ENCODE peak calls at places on chromosomes 1 and 21, in seven cellular contexts. X is AG04450; R is thyroid gland; Y is PC-3; K is CD8-positive, alpha-beta T cell; J is right atrium auricular region; D is K562. A is an unnamed sample.

GRCh38 chr1:177710973-177711372 is 258.9 kb downstream of the SEC16B start:
- DNase-seq in J (no peak), Y (no peak), K (no peak), D (no peak), X (no peak), R (no peak), A (no peak)

GRCh38 chr1:17365271-17365670 is 6.7 kb upstream of the PADI6 start:
- DNase-seq in Y (peak), X (no peak), R (no peak), D (no peak), K (no peak), J (no peak), A (no peak)

GRCh38 chr1:116581323-116581885 is 10.6 kb upstream of the CD58 start:
- DNase-seq in K (no peak), R (no peak), D (no peak), J (no peak), X (no peak), Y (no peak), A (no peak)

GRCh38 chr1:234618726-234619049 is 8.7 kb upstream of the IRF2BP2 start:
- DNase-seq in D (no peak), Y (no peak), J (no peak), X (no peak), R (no peak), K (no peak), A (no peak)

GRCh38 chr1:184648160-184648855 is 106.3 kb downstream of the EDEM3 start:
- DNase-seq in K (no peak), J (no peak), Y (no peak), X (no peak), R (no peak), D (no peak), A (no peak)

GRCh38 chr21:43352568-43353281 is 74.2 kb downstream of the SIK1 start:
- DNase-seq in K (no peak), R (no peak), J (no peak), Y (peak), X (no peak), D (peak), A (no peak)

GRCh38 chr1:55997550-55997949 is 581.8 kb downstream of the PLPP3 start:
- DNase-seq in X (no peak), D (no peak), J (no peak), R (no peak), K (no peak), Y (no peak), A (no peak)

GRCh38 chr1:53511933-53512806 is 53.0 kb downstream of the DMRTB1 start:
- DNase-seq in J (no peak), D (no peak), Y (peak), R (no peak), X (no peak), K (no peak), A (no peak)

GRCh38 chr1:51648180-51649109 is 31.6 kb downstream of the OSBPL9 start:
- DNase-seq in J (peak), K (no peak), R (no peak), X (peak), Y (peak), D (peak), A (no peak)

GRCh38 chr1:66732407-66733166 is 19.7 kb upstream of the DYNLT5 start:
- DNase-seq in D (no peak), Y (peak), K (no peak), X (no peak), J (no peak), R (no peak), A (no peak)

GRCh38 chr1:119448112-119448511 is 33.2 kb downstream of the HSD3B2 start:
- DNase-seq in D (no peak), R (no peak), J (no peak), K (no peak), Y (peak), X (no peak), A (no peak)

GRCh38 chr1:220880726-220881506 is 1.7 kb downstream of the HLX start:
- DNase-seq in R (peak), D (no peak), J (peak), X (no peak), Y (peak), K (no peak), A (peak)

DNA sequence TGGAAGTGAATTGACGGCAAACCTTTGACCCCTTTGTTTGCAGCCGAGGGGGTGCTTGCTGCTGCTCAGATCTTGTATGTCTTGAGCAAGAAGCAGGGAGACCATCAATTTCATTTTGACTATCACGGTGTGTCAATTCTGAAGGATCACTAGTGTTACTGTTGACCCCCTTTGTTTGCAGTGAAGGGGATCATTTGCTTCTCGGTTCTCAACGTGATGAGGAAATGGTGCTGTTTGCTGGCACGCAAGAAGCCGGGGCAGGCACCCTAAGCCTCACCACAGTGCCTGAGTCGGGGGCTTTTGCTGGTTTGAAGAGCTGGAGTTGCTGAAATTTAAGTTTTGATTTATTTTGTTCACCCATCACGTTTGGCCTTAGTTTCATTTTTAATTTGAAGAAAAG is 7.5 kb downstream of the RBM15 start:
- DNase-seq in Y (no peak), X (no peak), K (no peak), D (no peak), R (no peak), J (no peak), A (no peak)
- H3K27ac ChIP-seq in Y (no peak), X (no peak), K (no peak), D (no peak), R (no peak), J (no peak), A (no peak)

DNA sequence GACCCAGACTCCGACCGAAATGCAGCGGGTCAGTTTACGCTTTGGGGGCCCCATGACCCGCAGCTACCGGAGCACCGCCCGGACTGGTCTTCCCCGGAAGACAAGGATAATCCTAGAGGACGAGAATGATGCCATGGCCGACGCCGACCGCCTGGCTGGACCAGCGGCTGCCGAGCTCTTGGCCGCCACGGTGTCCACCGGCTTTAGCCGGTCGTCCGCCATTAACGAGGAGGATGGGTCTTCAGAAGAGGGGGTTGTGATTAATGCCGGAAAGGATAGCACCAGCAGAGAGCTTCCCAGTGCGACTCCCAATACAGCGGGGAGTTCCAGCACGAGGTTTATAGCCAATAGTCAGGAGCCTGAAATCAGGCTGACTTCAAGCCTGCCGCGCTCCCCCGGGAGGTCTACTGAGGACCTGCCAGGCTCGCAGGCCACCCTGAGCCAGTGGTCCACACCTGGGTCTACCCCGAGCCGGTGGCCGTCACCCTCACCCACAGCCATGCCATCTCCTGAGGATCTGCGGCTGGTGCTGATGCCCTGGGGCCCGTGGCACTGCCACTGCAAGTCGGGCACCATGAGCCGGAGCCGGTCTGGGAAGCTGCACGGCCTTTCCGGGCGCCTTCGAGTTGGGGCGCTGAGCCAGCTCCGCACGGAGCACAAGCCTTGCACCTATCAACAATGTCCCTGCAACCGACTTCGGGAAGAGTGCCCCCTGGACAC is 534 bp downstream of the C1orf56 start:
- DNase-seq in Y (peak), K (peak), X (no peak), R (peak), D (peak), J (peak), A (peak)
- TF ChIP-seq CTCF in Y (peak), K (peak), X (peak), R (no peak), D (no peak), J (peak), A (no peak)

DNA sequence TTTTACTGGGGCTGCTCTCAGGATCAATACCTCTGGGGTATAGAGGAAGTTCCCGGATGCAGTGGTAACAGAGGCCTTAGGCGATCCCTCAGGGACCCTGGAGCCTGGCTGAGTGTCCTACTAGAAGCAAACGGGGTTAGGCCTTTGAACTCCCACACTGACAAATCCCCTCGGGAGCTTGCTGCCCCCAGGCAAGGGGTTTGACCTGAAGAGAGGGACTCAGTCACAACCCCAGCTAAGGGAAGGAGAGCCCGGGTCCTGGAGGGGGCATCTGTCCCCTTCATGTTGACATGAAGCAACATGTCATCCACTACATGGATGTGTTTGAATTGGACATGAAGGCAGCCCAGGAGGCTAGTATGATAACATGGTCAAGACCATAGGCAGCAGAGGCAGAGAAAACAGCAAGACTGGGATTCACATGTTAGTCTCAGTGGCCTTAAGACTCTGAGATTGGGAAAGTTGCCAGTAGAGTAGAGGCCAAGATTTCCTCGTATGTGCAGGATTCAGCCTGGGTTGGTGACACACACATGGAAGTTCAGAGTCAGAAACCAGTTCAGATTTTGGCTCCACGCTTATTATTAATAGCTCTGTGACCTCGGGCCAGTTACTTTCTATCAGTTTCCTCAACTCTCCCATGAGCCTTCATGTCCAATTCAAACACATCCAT is 101.5 kb downstream of the KCNN3 start:
- DNase-seq in R (no peak), D (no peak), K (no peak), X (no peak), Y (no peak), J (no peak), A (no peak)
- H3K27ac ChIP-seq in R (no peak), D (no peak), K (no peak), X (no peak), Y (no peak), J (peak), A (no peak)

GRCh38 chr1:3348196-3348865 is 106.1 kb upstream of the ARHGEF16 start:
- DNase-seq in J (no peak), R (peak), D (no peak), K (no peak), Y (no peak), X (no peak), A (no peak)

GRCh38 chr1:3349968-3350299 is 104.5 kb upstream of the ARHGEF16 start:
- DNase-seq in R (no peak), J (no peak), D (no peak), Y (no peak), X (no peak), K (no peak), A (no peak)

GRCh38 chr1:3350441-3351261 is 103.8 kb upstream of the ARHGEF16 start:
- DNase-seq in K (no peak), X (no peak), R (peak), Y (no peak), D (no peak), J (no peak), A (no peak)

GRCh38 chr1:3347257-3348020 is 107.0 kb upstream of the ARHGEF16 start:
- DNase-seq in K (no peak), D (no peak), X (no peak), Y (no peak), R (no peak), J (no peak), A (no peak)

GRCh38 chr1:3349161-3349967 is 105.1 kb upstream of the ARHGEF16 start:
- DNase-seq in Y (peak), J (peak), K (no peak), R (peak), X (no peak), D (peak), A (no peak)
- TF ChIP-seq CTCF in Y (peak), J (peak), K (no peak), R (no peak), X (peak), D (peak), A (no peak)

GRCh38 chr1:205061665-205062069 is 18.7 kb downstream of the CNTN2 start:
- DNase-seq in D (peak), K (peak), X (peak), Y (peak), J (peak), R (peak), A (peak)
- H3K27ac ChIP-seq in D (no peak), K (no peak), X (no peak), Y (no peak), J (no peak), R (no peak), A (no peak)

DNA sequence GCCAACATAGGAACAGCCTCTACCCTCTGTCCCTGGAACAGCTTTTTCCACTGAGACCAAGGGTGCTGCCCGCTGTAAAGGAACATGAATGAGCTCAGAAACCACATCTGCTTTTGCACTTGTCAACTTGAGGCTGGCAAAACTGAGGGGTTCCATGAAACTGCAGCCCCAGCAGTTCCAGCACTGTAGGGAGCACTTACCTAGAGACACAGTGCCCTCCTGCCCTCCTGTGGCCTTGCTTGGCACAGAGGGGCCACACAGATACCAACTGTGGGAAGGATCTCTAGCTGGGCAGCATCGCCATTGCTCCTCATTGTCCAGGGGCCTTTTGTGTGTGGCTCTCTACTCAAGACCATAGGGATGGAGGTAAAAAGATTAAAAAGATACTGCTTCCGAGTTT is 51.6 kb downstream of the ITPKB start:
- DNase-seq in K (peak), J (no peak), D (no peak), X (no peak), Y (no peak), R (no peak), A (no peak)
- TF ChIP-seq CTCF in K (peak), J (peak), D (no peak), X (no peak), Y (peak), R (no peak), A (no peak)

GRCh38 chr1:48841945-48842344 is 65.3 kb upstream of the BEND5 start:
- DNase-seq in X (no peak), J (no peak), K (no peak), Y (no peak), D (no peak), R (no peak), A (no peak)
- H3K27ac ChIP-seq in X (no peak), J (no peak), K (no peak), Y (no peak), D (no peak), R (no peak), A (no peak)

DNA sequence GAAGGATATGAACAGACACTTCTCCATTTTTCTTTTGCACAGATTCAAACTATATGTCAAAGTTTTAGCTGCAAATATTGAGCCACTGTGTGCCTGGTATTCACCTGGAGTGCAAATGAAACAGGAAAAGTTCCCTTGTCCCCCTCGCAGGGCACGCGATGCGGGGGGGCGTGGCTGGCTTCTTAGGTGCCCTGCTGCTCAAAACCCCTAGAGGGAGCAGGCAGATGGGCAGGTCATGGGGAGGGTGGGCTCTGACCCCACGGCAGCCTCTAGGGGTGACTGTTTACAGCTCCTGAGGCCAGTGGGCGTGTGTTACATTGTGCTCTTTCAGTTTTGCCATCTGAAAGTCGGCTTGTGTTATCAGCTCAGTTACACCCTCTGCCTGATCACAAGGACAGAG is 931.2 kb upstream of the B3GALT2 start:
- DNase-seq in X (no peak), K (no peak), R (no peak), J (no peak), D (peak), Y (no peak), A (no peak)
- TF ChIP-seq CTCF in X (no peak), K (no peak), R (no peak), J (no peak), D (no peak), Y (no peak), A (no peak)

A was measured in RWPE1.